ENCODE peak calls at places on chromosome 19, in four cellular contexts. I is keratinocyte, O is A673, V is GM23248. L is an unnamed sample.

GRCh38 chr19:1742989-1743696 is 10.2 kb upstream of the ONECUT3 start:
- DNase-seq in I (no peak), O (no peak), V (no peak), L (no peak)

GRCh38 chr19:14556662-14557188 is 15.1 kb downstream of the NDUFB7 start:
- DNase-seq in I (peak; percentile 50), O (peak; percentile 74), V (peak; percentile 93), L (peak; percentile 47)

GRCh38 chr19:13718733-13719132 is 45.6 kb upstream of the MRI1 start:
- DNase-seq in I (no peak), O (peak; percentile 91), V (peak; percentile 87), L (peak; percentile 49)

GRCh38 chr19:42284066-42284501 is 15.0 kb downstream of the CIC start:
- DNase-seq in I (no peak), O (peak; percentile 91), V (peak; percentile 90), L (peak; percentile 44)

GRCh38 chr19:955803-956746 is 28.1 kb upstream of the WDR18 start:
- DNase-seq in I (no peak), O (no peak), V (no peak), L (no peak)

GRCh38 chr19:54142166-54142780 is 4.7 kb downstream of the CNOT3 start:
- DNase-seq in I (no peak), O (no peak), V (peak; percentile 58), L (peak; percentile 6)

GRCh38 chr19:1133471-1133929 is 29.7 kb downstream of the GPX4 start:
- DNase-seq in I (no peak), O (peak; percentile 47), V (no peak), L (no peak)

GRCh38 chr19:31349160-31349881 is at the start of gene TSHZ3:
- DNase-seq in I (no peak), O (peak; percentile 82), V (peak; percentile 84), L (peak; percentile 81)

GRCh38 chr19:33998739-33999345 is 173.5 kb upstream of the LSM14A start:
- DNase-seq in I (no peak), O (peak; percentile 12), V (peak; percentile 44), L (peak; percentile 1)

GRCh38 chr19:46486358-46486757 is 9.3 kb downstream of the PNMA8B start:
- DNase-seq in I (no peak), O (no peak), V (no peak), L (no peak)

GRCh38 chr19:46487178-46487801 is 8.4 kb downstream of the PNMA8B start:
- DNase-seq in I (no peak), O (no peak), V (peak; percentile 47), L (no peak)

GRCh38 chr19:46489445-46490272 is 6.0 kb downstream of the PNMA8B start:
- DNase-seq in I (no peak), O (no peak), V (peak; percentile 78), L (peak; percentile 76)

GRCh38 chr19:46487802-46488445 is 7.7 kb downstream of the PNMA8B start:
- DNase-seq in I (no peak), O (peak; percentile 83), V (peak; percentile 85), L (no peak)

GRCh38 chr19:46488551-46488950 is 7.1 kb downstream of the PNMA8B start:
- DNase-seq in I (no peak), O (no peak), V (no peak), L (no peak)
- TF ChIP-seq EZH2 in I (no peak), O (no peak), V (no peak), L (no peak)

DNA sequence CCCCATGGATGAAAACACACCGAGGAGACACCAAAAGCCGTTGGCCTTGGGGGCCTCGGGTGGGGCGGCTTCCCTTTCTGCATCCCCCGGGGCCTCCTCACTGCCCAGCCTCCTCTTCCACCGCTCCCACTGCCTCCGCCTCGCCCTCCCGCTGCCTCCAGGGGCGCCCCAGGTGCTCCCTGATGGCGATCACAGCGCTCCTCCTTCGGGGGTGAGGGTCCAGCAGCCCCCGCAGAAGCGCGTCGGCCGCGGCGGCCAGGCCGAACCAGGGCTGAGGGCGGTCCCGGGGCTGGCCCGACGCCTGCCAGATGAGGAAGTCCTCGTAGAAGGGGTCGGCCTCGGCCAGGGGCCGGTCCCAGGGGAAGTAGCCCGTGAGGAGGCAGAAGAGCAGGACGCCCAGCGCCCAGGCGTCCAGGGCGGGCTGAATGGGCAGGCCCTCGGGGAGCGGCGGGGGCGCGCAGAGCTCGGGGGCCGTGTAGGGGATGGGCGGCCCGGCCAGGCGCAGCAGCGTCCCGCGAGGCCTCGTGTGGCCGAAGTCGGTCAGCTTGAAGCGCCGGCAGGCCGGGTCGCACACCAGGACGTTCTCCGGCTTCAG is 7.2 kb downstream of the SBK2 start:
- DNase-seq in I (no peak), O (no peak), V (no peak), L (no peak)
- TF ChIP-seq EZH2 in I (no peak), O (no peak), V (no peak), L (no peak)

GRCh38 chr19:32749361-32749760 is 29.8 kb downstream of the TDRD12 start:
- DNase-seq in I (no peak), O (no peak), V (no peak), L (no peak)
- TF ChIP-seq EZH2 in I (no peak), O (no peak), V (no peak), L (no peak)

GRCh38 chr19:45864629-45865082 is 530 bp downstream of the FOXA3 start:
- DNase-seq in I (no peak), O (no peak), V (no peak), L (no peak)
- TF ChIP-seq EZH2 in I (peak; percentile 76), O (no peak), V (peak; percentile 92), L (peak; percentile 97)

DNA sequence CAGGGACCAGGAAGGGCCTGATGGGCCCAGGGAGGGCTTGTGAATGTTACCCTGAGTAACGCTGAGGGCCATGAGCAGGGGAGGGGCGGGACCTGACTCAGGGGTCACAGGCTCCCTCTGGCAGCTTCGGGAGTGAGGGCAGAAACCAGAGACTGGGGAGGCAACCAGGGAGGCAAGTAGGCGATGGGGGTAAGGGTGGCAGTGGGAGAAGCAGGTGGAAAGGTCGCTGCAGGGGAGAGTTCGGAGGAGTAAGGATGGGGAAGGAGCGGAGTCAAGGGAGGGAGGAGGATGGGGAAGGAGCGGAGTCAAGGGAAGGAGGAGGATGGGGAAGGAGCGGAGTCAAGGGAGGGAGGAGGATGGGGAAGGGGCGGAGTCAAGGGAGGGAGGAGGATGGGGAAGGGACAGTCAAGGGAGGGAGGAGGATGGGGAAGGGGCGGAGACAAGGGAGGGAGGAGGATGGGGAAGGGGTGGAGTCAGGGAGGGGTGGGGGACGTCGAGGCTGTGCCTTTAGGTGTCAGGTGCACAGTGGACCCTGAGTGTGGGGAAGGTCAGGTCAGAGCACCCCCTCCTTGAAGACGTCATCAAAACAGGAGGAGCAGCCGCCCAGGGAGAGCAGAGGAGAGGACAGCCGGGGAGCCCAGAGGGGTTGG is 15.5 kb upstream of the B3GNT3 start:
- DNase-seq in I (no peak), O (peak; percentile 82), V (peak; percentile 62), L (peak; percentile 28)
- TF ChIP-seq EZH2 in I (no peak), O (no peak), V (no peak), L (no peak)